ENCODE peak calls at places on chromosomes 6 and 20, in eight cellular contexts. One of them, this sample, is unnamed.

GRCh38 chr6:69164564-69165252 is 529.6 kb downstream of the ADGRB3 start:
- DNase-seq in foreskin fibroblast: no peak
- DNase-seq in transverse colon: no peak
- DNase-seq in SJSA1: no peak
- DNase-seq in GM23248: peak; percentile 3
- DNase-seq in DND-41: no peak
- DNase-seq in fibroblast of lung: no peak
- DNase-seq in A549: peak; percentile 2
- DNase-seq in this sample: no peak

GRCh38 chr6:82372656-82373055 is 9.0 kb downstream of the TPBG start:
- DNase-seq in GM23248: no peak
- DNase-seq in A549: no peak
- DNase-seq in transverse colon: no peak
- DNase-seq in foreskin fibroblast: no peak
- DNase-seq in fibroblast of lung: no peak
- DNase-seq in DND-41: no peak
- DNase-seq in SJSA1: no peak
- DNase-seq in this sample: no peak

GRCh38 chr20:7893019-7893730 is 47.1 kb downstream of the HAO1 start:
- DNase-seq in GM23248: peak; percentile 4
- DNase-seq in fibroblast of lung: no peak
- DNase-seq in transverse colon: no peak
- DNase-seq in foreskin fibroblast: no peak
- DNase-seq in DND-41: no peak
- DNase-seq in A549: no peak
- DNase-seq in SJSA1: no peak
- DNase-seq in this sample: no peak

GRCh38 chr6:2848851-2849250 is 7.2 kb upstream of the SERPINB1 start:
- DNase-seq in SJSA1: no peak
- DNase-seq in DND-41: no peak
- DNase-seq in foreskin fibroblast: no peak
- DNase-seq in A549: no peak
- DNase-seq in transverse colon: peak; percentile 58
- DNase-seq in GM23248: no peak
- DNase-seq in fibroblast of lung: no peak
- DNase-seq in this sample: peak; percentile 63

GRCh38 chr6:170489836-170490235 is 63.3 kb downstream of the PSMB1 start:
- DNase-seq in GM23248: no peak
- DNase-seq in SJSA1: no peak
- DNase-seq in DND-41: no peak
- DNase-seq in foreskin fibroblast: no peak
- DNase-seq in transverse colon: no peak
- DNase-seq in fibroblast of lung: no peak
- DNase-seq in A549: no peak
- DNase-seq in this sample: no peak

GRCh38 chr6:7585287-7585930 is 4.6 kb upstream of the SNRNP48 start:
- DNase-seq in GM23248: no peak
- DNase-seq in fibroblast of lung: no peak
- DNase-seq in A549: no peak
- DNase-seq in SJSA1: no peak
- DNase-seq in foreskin fibroblast: no peak
- DNase-seq in DND-41: no peak
- DNase-seq in transverse colon: no peak
- DNase-seq in this sample: no peak

GRCh38 chr6:15551798-15552197 is 111.0 kb downstream of the DTNBP1 start:
- DNase-seq in GM23248: no peak
- DNase-seq in transverse colon: no peak
- DNase-seq in DND-41: peak; percentile 27
- DNase-seq in foreskin fibroblast: no peak
- DNase-seq in SJSA1: no peak
- DNase-seq in A549: no peak
- DNase-seq in fibroblast of lung: peak; percentile 59
- DNase-seq in this sample: no peak

GRCh38 chr20:20611165-20611564 is 101.3 kb downstream of the RALGAPA2 start:
- DNase-seq in foreskin fibroblast: no peak
- DNase-seq in transverse colon: no peak
- DNase-seq in fibroblast of lung: no peak
- DNase-seq in DND-41: no peak
- DNase-seq in A549: no peak
- DNase-seq in GM23248: no peak
- DNase-seq in SJSA1: no peak
- DNase-seq in this sample: no peak

GRCh38 chr6:91781946-91782345 is 1195.1 kb upstream of the MAP3K7 start:
- DNase-seq in GM23248: no peak
- DNase-seq in DND-41: no peak
- DNase-seq in transverse colon: no peak
- DNase-seq in A549: no peak
- DNase-seq in SJSA1: no peak
- DNase-seq in foreskin fibroblast: no peak
- DNase-seq in fibroblast of lung: no peak
- DNase-seq in this sample: no peak

GRCh38 chr6:39909701-39910100 is 24.6 kb downstream of the MOCS1 start:
- DNase-seq in SJSA1: no peak
- DNase-seq in fibroblast of lung: no peak
- DNase-seq in A549: no peak
- DNase-seq in GM23248: no peak
- DNase-seq in transverse colon: no peak
- DNase-seq in foreskin fibroblast: no peak
- DNase-seq in DND-41: no peak
- DNase-seq in this sample: no peak

GRCh38 chr6:87907521-87907920 is 140.1 kb upstream of the SPACA1 start:
- DNase-seq in A549: no peak
- DNase-seq in GM23248: peak; percentile 77
- DNase-seq in DND-41: peak; percentile 46
- DNase-seq in SJSA1: peak; percentile 78
- DNase-seq in foreskin fibroblast: no peak
- DNase-seq in transverse colon: no peak
- DNase-seq in fibroblast of lung: peak; percentile 91
- DNase-seq in this sample: no peak

GRCh38 chr6:11730645-11731044 is 48.0 kb downstream of the ADTRP start:
- DNase-seq in A549: no peak
- DNase-seq in foreskin fibroblast: no peak
- DNase-seq in GM23248: no peak
- DNase-seq in fibroblast of lung: no peak
- DNase-seq in transverse colon: peak; percentile 16
- DNase-seq in DND-41: no peak
- DNase-seq in SJSA1: no peak
- DNase-seq in this sample: peak; percentile 75

GRCh38 chr20:61447950-61448349 is 195.9 kb downstream of the CDH4 start:
- DNase-seq in GM23248: no peak
- DNase-seq in A549: no peak
- DNase-seq in fibroblast of lung: no peak
- DNase-seq in transverse colon: no peak
- DNase-seq in SJSA1: no peak
- DNase-seq in DND-41: no peak
- DNase-seq in foreskin fibroblast: no peak
- DNase-seq in this sample: no peak

GRCh38 chr6:41332842-41333736 is 2.3 kb upstream of the NCR2 start:
- DNase-seq in DND-41: no peak
- DNase-seq in fibroblast of lung: no peak
- DNase-seq in A549: no peak
- DNase-seq in GM23248: no peak
- DNase-seq in SJSA1: peak; percentile 33
- DNase-seq in foreskin fibroblast: no peak
- DNase-seq in transverse colon: no peak
- DNase-seq in this sample: no peak

GRCh38 chr20:44695295-44696230 is 19.6 kb upstream of the CCN5 start:
- DNase-seq in SJSA1: no peak
- DNase-seq in A549: no peak
- DNase-seq in DND-41: no peak
- DNase-seq in transverse colon: no peak
- DNase-seq in fibroblast of lung: peak; percentile 47
- DNase-seq in GM23248: peak; percentile 74
- DNase-seq in foreskin fibroblast: peak; percentile 81
- DNase-seq in this sample: no peak

GRCh38 chr20:20353574-20353973 is 14.3 kb upstream of the INSM1 start:
- DNase-seq in DND-41: no peak
- DNase-seq in transverse colon: no peak
- DNase-seq in A549: no peak
- DNase-seq in foreskin fibroblast: no peak
- DNase-seq in SJSA1: no peak
- DNase-seq in GM23248: no peak
- DNase-seq in fibroblast of lung: no peak
- DNase-seq in this sample: no peak

GRCh38 chr6:219019-219570 is 73.2 kb upstream of the DUSP22 start:
- DNase-seq in DND-41: no peak
- DNase-seq in fibroblast of lung: no peak
- DNase-seq in foreskin fibroblast: no peak
- DNase-seq in A549: no peak
- DNase-seq in SJSA1: no peak
- DNase-seq in transverse colon: no peak
- DNase-seq in GM23248: no peak
- DNase-seq in this sample: no peak

GRCh38 chr6:16236009-16236501 is 2.3 kb upstream of the GMPR start:
- DNase-seq in A549: no peak
- DNase-seq in GM23248: peak; percentile 16
- DNase-seq in DND-41: no peak
- DNase-seq in foreskin fibroblast: no peak
- DNase-seq in fibroblast of lung: no peak
- DNase-seq in SJSA1: no peak
- DNase-seq in transverse colon: no peak
- DNase-seq in this sample: no peak

GRCh38 chr20:63580796-63581461 is 6.9 kb upstream of the HELZ2 start:
- DNase-seq in foreskin fibroblast: no peak
- DNase-seq in SJSA1: no peak
- DNase-seq in DND-41: peak; percentile 33
- DNase-seq in A549: peak; percentile 53
- DNase-seq in GM23248: peak; percentile 49
- DNase-seq in transverse colon: peak; percentile 50
- DNase-seq in fibroblast of lung: peak; percentile 41
- DNase-seq in this sample: peak; percentile 77

GRCh38 chr6:150599199-150600002 is at the start of gene PLEKHG1:
- DNase-seq in foreskin fibroblast: peak; percentile 43
- DNase-seq in fibroblast of lung: peak; percentile 64
- DNase-seq in transverse colon: peak; percentile 89
- DNase-seq in SJSA1: peak; percentile 51
- DNase-seq in GM23248: peak; percentile 71
- DNase-seq in A549: peak; percentile 19
- DNase-seq in DND-41: no peak
- DNase-seq in this sample: peak; percentile 72

GRCh38 chr6:3538536-3538935 is 81.7 kb upstream of the SLC22A23 start:
- DNase-seq in GM23248: no peak
- DNase-seq in DND-41: no peak
- DNase-seq in foreskin fibroblast: no peak
- DNase-seq in A549: no peak
- DNase-seq in fibroblast of lung: no peak
- DNase-seq in transverse colon: no peak
- DNase-seq in SJSA1: peak; percentile 21
- DNase-seq in this sample: no peak

GRCh38 chr6:5121479-5121878 is 36.3 kb downstream of the PPP1R3G start:
- DNase-seq in DND-41: no peak
- DNase-seq in GM23248: no peak
- DNase-seq in SJSA1: no peak
- DNase-seq in A549: no peak
- DNase-seq in fibroblast of lung: no peak
- DNase-seq in foreskin fibroblast: no peak
- DNase-seq in transverse colon: no peak
- DNase-seq in this sample: no peak

GRCh38 chr20:57718490-57719009 is 8.7 kb upstream of the PMEPA1 start:
- DNase-seq in A549: peak; percentile 98
- DNase-seq in GM23248: peak; percentile 99
- DNase-seq in DND-41: no peak
- DNase-seq in fibroblast of lung: peak; percentile 99
- DNase-seq in SJSA1: peak; percentile 97
- DNase-seq in transverse colon: peak; percentile 97
- DNase-seq in foreskin fibroblast: peak; percentile 96
- DNase-seq in this sample: peak; percentile 81
- H3K4me3 ChIP-seq in A549: peak overlapping the region; percentile 57
- H3K4me3 ChIP-seq in GM23248: peak overlapping the region; percentile 67
- H3K4me3 ChIP-seq in DND-41: no peak overlapping the region
- H3K4me3 ChIP-seq in fibroblast of lung: no peak overlapping the region
- H3K4me3 ChIP-seq in SJSA1: peak overlapping the region; percentile 24
- H3K4me3 ChIP-seq in transverse colon: peak overlapping the region; percentile 22
- H3K4me3 ChIP-seq in foreskin fibroblast: peak overlapping the region; percentile 50
- H3K4me3 ChIP-seq in this sample: peak overlapping the region; percentile 34

DNA sequence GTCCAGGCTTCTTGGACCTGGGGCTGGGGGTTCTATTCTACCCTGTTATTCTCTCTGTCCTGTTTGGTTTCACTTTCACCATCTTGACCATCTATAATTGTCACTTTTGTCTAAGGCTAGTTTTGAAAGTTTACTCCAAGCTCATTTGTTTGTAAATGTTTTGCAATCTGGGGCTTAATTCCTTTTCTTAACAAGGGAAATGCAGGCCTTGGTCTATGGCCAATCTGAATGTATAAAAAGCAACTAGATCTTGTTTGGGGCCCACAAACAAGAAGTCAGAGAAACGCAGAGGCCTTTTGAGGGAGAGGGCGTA is 86.3 kb upstream of the PREP start:
- DNase-seq in A549: no peak
- DNase-seq in foreskin fibroblast: no peak
- DNase-seq in DND-41: no peak
- DNase-seq in fibroblast of lung: no peak
- DNase-seq in GM23248: no peak
- DNase-seq in transverse colon: no peak
- DNase-seq in SJSA1: no peak
- DNase-seq in this sample: no peak
- H3K4me3 ChIP-seq in A549: no peak overlapping the region
- H3K4me3 ChIP-seq in foreskin fibroblast: no peak overlapping the region
- H3K4me3 ChIP-seq in DND-41: no peak overlapping the region
- H3K4me3 ChIP-seq in fibroblast of lung: no peak overlapping the region
- H3K4me3 ChIP-seq in GM23248: no peak overlapping the region
- H3K4me3 ChIP-seq in transverse colon: no peak overlapping the region
- H3K4me3 ChIP-seq in SJSA1: peak overlapping the region; percentile 23
- H3K4me3 ChIP-seq in this sample: no peak overlapping the region

DNA sequence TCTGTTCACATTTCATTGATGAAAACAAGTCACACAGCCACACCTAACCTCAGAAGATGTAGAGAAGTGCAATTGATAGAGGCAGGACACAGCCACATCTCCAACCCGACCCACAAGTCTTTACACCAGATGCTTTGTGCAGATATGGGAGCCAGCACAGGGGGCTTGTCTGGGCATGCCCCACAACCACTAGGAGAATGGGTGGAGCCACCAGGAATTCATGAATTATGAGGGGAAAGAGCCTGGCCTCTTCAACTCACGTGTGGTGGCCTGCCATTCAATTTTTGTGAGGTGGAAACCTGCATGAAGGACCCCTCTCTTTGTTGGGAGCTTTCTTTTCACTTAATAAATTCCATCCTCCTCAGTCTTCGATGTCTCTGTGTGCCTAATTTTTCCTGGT is 79.2 kb downstream of the OGFRL1 start:
- DNase-seq in SJSA1: no peak
- DNase-seq in GM23248: no peak
- DNase-seq in A549: no peak
- DNase-seq in DND-41: peak; percentile 10
- DNase-seq in transverse colon: no peak
- DNase-seq in foreskin fibroblast: no peak
- DNase-seq in fibroblast of lung: no peak
- DNase-seq in this sample: no peak
- H3K4me3 ChIP-seq in SJSA1: no peak overlapping the region
- H3K4me3 ChIP-seq in GM23248: no peak overlapping the region
- H3K4me3 ChIP-seq in A549: no peak overlapping the region
- H3K4me3 ChIP-seq in DND-41: no peak overlapping the region
- H3K4me3 ChIP-seq in transverse colon: no peak overlapping the region
- H3K4me3 ChIP-seq in foreskin fibroblast: no peak overlapping the region
- H3K4me3 ChIP-seq in fibroblast of lung: no peak overlapping the region
- H3K4me3 ChIP-seq in this sample: no peak overlapping the region

DNA sequence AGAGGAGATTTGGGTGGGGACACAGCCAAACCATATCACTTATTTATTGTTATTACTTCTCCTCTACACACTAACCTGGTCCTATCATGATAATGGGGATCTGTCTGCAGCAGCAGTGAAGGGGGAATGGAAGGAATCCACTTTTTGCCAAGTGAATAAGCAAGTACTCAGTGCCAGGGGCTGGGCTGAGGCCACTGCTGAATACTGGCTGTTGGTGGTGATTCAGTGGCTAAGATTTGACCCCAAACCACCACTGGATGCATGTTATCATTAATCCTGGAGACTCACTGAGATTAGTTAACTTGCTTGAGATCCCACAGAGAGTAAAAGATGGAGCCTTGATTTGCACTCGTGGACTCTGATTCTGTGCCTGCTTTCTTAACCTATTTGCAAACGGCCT is 127.7 kb downstream of the TSHZ2 start:
- DNase-seq in transverse colon: no peak
- DNase-seq in A549: no peak
- DNase-seq in DND-41: no peak
- DNase-seq in foreskin fibroblast: no peak
- DNase-seq in fibroblast of lung: peak; percentile 91
- DNase-seq in GM23248: peak; percentile 67
- DNase-seq in SJSA1: no peak
- DNase-seq in this sample: no peak
- H3K4me3 ChIP-seq in transverse colon: no peak overlapping the region
- H3K4me3 ChIP-seq in A549: no peak overlapping the region
- H3K4me3 ChIP-seq in DND-41: no peak overlapping the region
- H3K4me3 ChIP-seq in foreskin fibroblast: no peak overlapping the region
- H3K4me3 ChIP-seq in fibroblast of lung: no peak overlapping the region
- H3K4me3 ChIP-seq in GM23248: no peak overlapping the region
- H3K4me3 ChIP-seq in SJSA1: no peak overlapping the region
- H3K4me3 ChIP-seq in this sample: no peak overlapping the region

This sample was measured in CD4-positive, CD25-positive, alpha-beta regulatory T cell.